ENCODE peak calls at places on chromosomes 6 and 20, in six cellular contexts. P, O, F, D, W and A are unnamed samples.

GRCh38 chr20:11740975-11741374 is 176.7 kb upstream of the BTBD3 start:
- DNase-seq in F (no peak), D (no peak), W (no peak), P (no peak), O (no peak), A (no peak)

GRCh38 chr6:33700391-33701050 is 11.0 kb downstream of the UQCC2 start:
- DNase-seq in W (peak), O (no peak), P (peak), F (peak), D (peak), A (peak)

GRCh38 chr6:53347250-53347920 is 1.4 kb downstream of the ELOVL5 start:
- DNase-seq in O (no peak), W (no peak), D (peak), F (peak), P (no peak), A (peak)

GRCh38 chr6:131937703-131938631 is 13.2 kb downstream of the CCN2 start:
- DNase-seq in O (no peak), D (no peak), P (no peak), W (no peak), F (peak), A (peak)

GRCh38 chr20:1325173-1326030 is 3.5 kb downstream of the SDCBP2 start:
- DNase-seq in O (peak), D (peak), F (peak), P (peak), W (peak), A (peak)

GRCh38 chr20:47677314-47678129 is 107.8 kb downstream of the SULF2 start:
- DNase-seq in O (peak), W (peak), D (peak), F (peak), P (peak), A (peak)

GRCh38 chr6:106117579-106117978 is 31.4 kb downstream of the PRDM1 start:
- DNase-seq in W (no peak), D (no peak), O (no peak), F (no peak), P (no peak), A (no peak)

GRCh38 chr6:64046746-64047208 is 411.2 kb downstream of the PHF3 start:
- DNase-seq in F (no peak), D (no peak), W (no peak), O (no peak), P (no peak), A (no peak)

GRCh38 chr6:127918506-127919427 is 17.9 kb upstream of the THEMIS start:
- DNase-seq in P (no peak), F (no peak), W (no peak), O (no peak), D (no peak), A (no peak)

GRCh38 chr6:46947497-46947896 is 25.8 kb upstream of the ADGRF5 start:
- DNase-seq in W (no peak), F (no peak), O (no peak), D (no peak), P (no peak), A (no peak)

GRCh38 chr6:2688416-2689064 is 62.2 kb downstream of the MYLK4 start:
- DNase-seq in D (no peak), W (no peak), O (no peak), P (no peak), F (peak), A (no peak)

GRCh38 chr20:1389703-1390385 is 3.0 kb downstream of the FKBP1A start:
- DNase-seq in O (peak), D (no peak), F (no peak), P (no peak), W (no peak), A (no peak)

GRCh38 chr20:38764563-38765355 is 16.5 kb downstream of the ACTR5 start:
- DNase-seq in P (no peak), O (no peak), W (no peak), F (peak), D (no peak), A (no peak)

GRCh38 chr6:110358536-110359148 is 493 bp upstream of the METTL24 start:
- DNase-seq in D (no peak), W (no peak), F (no peak), O (no peak), P (no peak), A (peak)

GRCh38 chr20:34663213-34663943 is 13.5 kb downstream of the PIGU start:
- DNase-seq in D (no peak), O (no peak), F (peak), P (peak), W (no peak), A (no peak)

GRCh38 chr20:61886721-61887658 is 178.7 kb downstream of the TAF4 start:
- DNase-seq in O (no peak), F (peak), W (peak), P (peak), D (peak), A (peak)

GRCh38 chr6:106098383-106099234 is 12.5 kb downstream of the PRDM1 start:
- DNase-seq in P (no peak), F (peak), D (peak), O (no peak), W (no peak), A (peak)

GRCh38 chr20:50845566-50846211 is 50.8 kb downstream of the BCAS4 start:
- DNase-seq in D (no peak), O (no peak), F (no peak), W (no peak), P (no peak), A (no peak)

GRCh38 chr20:50635014-50635557 is 56.3 kb downstream of the RIPOR3 start:
- DNase-seq in O (no peak), F (no peak), P (no peak), D (no peak), W (no peak), A (no peak)

GRCh38 chr6:169868458-169868857 is 117.0 kb downstream of the ERMARD start:
- DNase-seq in W (peak), O (no peak), D (peak), F (no peak), P (peak), A (no peak)

GRCh38 chr20:31869942-31870702 is at the start of the genes DUSP15 and TTLL9:
- DNase-seq in W (peak), O (no peak), D (no peak), P (peak), F (no peak), A (no peak)

GRCh38 chr20:13839421-13840092 is 54.7 kb downstream of the NDUFAF5 start:
- DNase-seq in D (no peak), W (no peak), P (no peak), F (peak), O (no peak), A (no peak)

GRCh38 chr6:43733471-43734293 is 36.3 kb upstream of the VEGFA start:
- DNase-seq in D (no peak), W (no peak), P (no peak), F (no peak), O (no peak), A (no peak)

GRCh38 chr6:25882066-25882496 is 8.0 kb upstream of the SLC17A3 start:
- DNase-seq in D (peak), O (peak), P (no peak), W (peak), F (no peak), A (no peak)

GRCh38 chr20:56433880-56434255 is 21.8 kb downstream of the CASS4 start:
- DNase-seq in F (peak), P (no peak), D (no peak), W (no peak), O (no peak), A (no peak)

GRCh38 chr6:138430361-138431145 is 26.5 kb downstream of the HEBP2 start:
- DNase-seq in D (no peak), P (no peak), W (no peak), F (no peak), O (no peak), A (no peak)

GRCh38 chr6:106574729-106575458 is 54.4 kb downstream of the RTN4IP1 start:
- DNase-seq in F (peak), O (no peak), P (no peak), D (no peak), W (no peak), A (no peak)

GRCh38 chr6:110542311-110543024 is 66.1 kb upstream of the SLC22A16 start:
- DNase-seq in P (no peak), F (no peak), O (peak), D (no peak), W (no peak), A (no peak)

GRCh38 chr6:25537349-25538018 is 114.5 kb upstream of the SCGN start:
- DNase-seq in F (peak), O (no peak), D (no peak), P (no peak), W (no peak), A (no peak)

GRCh38 chr20:43534791-43535350 is 24.0 kb upstream of the SGK2 start:
- DNase-seq in W (no peak), F (no peak), P (no peak), D (no peak), O (no peak), A (no peak)

GRCh38 chr6:143271024-143271423 is 179.5 kb downstream of the ADAT2 start:
- DNase-seq in W (no peak), F (peak), D (no peak), O (no peak), P (no peak), A (no peak)

GRCh38 chr20:40565681-40566040 is 123.4 kb downstream of the MAFB start:
- DNase-seq in F (no peak), O (no peak), W (no peak), P (no peak), D (no peak), A (no peak)

GRCh38 chr6:19434065-19434464 is 403.1 kb upstream of the ID4 start:
- DNase-seq in P (no peak), D (no peak), F (no peak), O (no peak), W (no peak), A (no peak)